ENCODE peak calls at places on chromosomes 7 and 10, in seven cellular contexts. One of them, this sample, is unnamed.

GRCh38 chr7:70405241-70405640 is 726.7 kb upstream of the GALNT17 start:
- DNase-seq in GM12865: no peak
- DNase-seq in GM10248: no peak
- DNase-seq in PC-9: no peak
- DNase-seq in left ventricle myocardium inferior: no peak
- DNase-seq in cardiac muscle cell: no peak
- DNase-seq in Calu3: no peak
- DNase-seq in this sample: no peak

GRCh38 chr7:90111-91063 is 102.0 kb upstream of the FAM20C start:
- DNase-seq in GM12865: no peak
- DNase-seq in GM10248: no peak
- DNase-seq in PC-9: no peak
- DNase-seq in left ventricle myocardium inferior: no peak
- DNase-seq in cardiac muscle cell: peak; percentile 83
- DNase-seq in Calu3: no peak
- DNase-seq in this sample: peak; percentile 39

GRCh38 chr7:107180378-107180777 is 11.6 kb downstream of the HBP1 start:
- DNase-seq in GM12865: peak; percentile 24
- DNase-seq in GM10248: no peak
- DNase-seq in PC-9: peak; percentile 57
- DNase-seq in left ventricle myocardium inferior: no peak
- DNase-seq in cardiac muscle cell: peak; percentile 91
- DNase-seq in Calu3: peak; percentile 12
- DNase-seq in this sample: peak; percentile 41

GRCh38 chr7:7505936-7506335 is 29.7 kb downstream of the COL28A1 start:
- DNase-seq in GM12865: no peak
- DNase-seq in GM10248: no peak
- DNase-seq in PC-9: no peak
- DNase-seq in left ventricle myocardium inferior: no peak
- DNase-seq in cardiac muscle cell: no peak
- DNase-seq in Calu3: no peak
- DNase-seq in this sample: no peak

GRCh38 chr7:2082357-2083038 is 150.2 kb downstream of the MAD1L1 start:
- DNase-seq in GM12865: no peak
- DNase-seq in GM10248: no peak
- DNase-seq in PC-9: no peak
- DNase-seq in left ventricle myocardium inferior: no peak
- DNase-seq in cardiac muscle cell: peak; percentile 81
- DNase-seq in Calu3: no peak
- DNase-seq in this sample: no peak

GRCh38 chr7:18958627-18959026 is 158.8 kb downstream of the TWIST1 start:
- DNase-seq in GM12865: no peak
- DNase-seq in GM10248: no peak
- DNase-seq in PC-9: no peak
- DNase-seq in left ventricle myocardium inferior: no peak
- DNase-seq in cardiac muscle cell: peak; percentile 35
- DNase-seq in Calu3: no peak
- DNase-seq in this sample: no peak

GRCh38 chr10:103125323-103126267 is 67.5 kb downstream of the NT5C2 start:
- DNase-seq in GM12865: peak; percentile 89
- DNase-seq in GM10248: peak; percentile 45
- DNase-seq in PC-9: no peak
- DNase-seq in left ventricle myocardium inferior: no peak
- DNase-seq in cardiac muscle cell: peak; percentile 71
- DNase-seq in Calu3: no peak
- DNase-seq in this sample: no peak

GRCh38 chr7:126778101-126778500 is 474.6 kb downstream of the GRM8 start:
- DNase-seq in GM12865: no peak
- DNase-seq in GM10248: no peak
- DNase-seq in PC-9: no peak
- DNase-seq in left ventricle myocardium inferior: no peak
- DNase-seq in cardiac muscle cell: no peak
- DNase-seq in Calu3: no peak
- DNase-seq in this sample: no peak

GRCh38 chr7:32336726-32337125 is 153.5 kb downstream of the LSM5 start:
- DNase-seq in GM12865: no peak
- DNase-seq in GM10248: no peak
- DNase-seq in PC-9: no peak
- DNase-seq in left ventricle myocardium inferior: no peak
- DNase-seq in cardiac muscle cell: no peak
- DNase-seq in Calu3: no peak
- DNase-seq in this sample: no peak

GRCh38 chr7:41045556-41046123 is 657.2 kb downstream of the INHBA start:
- DNase-seq in GM12865: peak; percentile 18
- DNase-seq in GM10248: no peak
- DNase-seq in PC-9: peak; percentile 73
- DNase-seq in left ventricle myocardium inferior: no peak
- DNase-seq in cardiac muscle cell: no peak
- DNase-seq in Calu3: peak; percentile 86
- DNase-seq in this sample: no peak

GRCh38 chr10:29643785-29644501 is 9.2 kb upstream of the SVIL start:
- DNase-seq in GM12865: no peak
- DNase-seq in GM10248: no peak
- DNase-seq in PC-9: no peak
- DNase-seq in left ventricle myocardium inferior: peak; percentile 40
- DNase-seq in cardiac muscle cell: no peak
- DNase-seq in Calu3: no peak
- DNase-seq in this sample: no peak

GRCh38 chr10:91880310-91880709 is 29.0 kb downstream of the FGFBP3 start:
- DNase-seq in GM12865: no peak
- DNase-seq in GM10248: no peak
- DNase-seq in PC-9: peak; percentile 78
- DNase-seq in left ventricle myocardium inferior: no peak
- DNase-seq in cardiac muscle cell: no peak
- DNase-seq in Calu3: peak; percentile 24
- DNase-seq in this sample: peak; percentile 41

GRCh38 chr7:74627699-74628411 is 29.7 kb upstream of the GTF2I start:
- DNase-seq in GM12865: peak; percentile 48
- DNase-seq in GM10248: no peak
- DNase-seq in PC-9: no peak
- DNase-seq in left ventricle myocardium inferior: no peak
- DNase-seq in cardiac muscle cell: peak; percentile 64
- DNase-seq in Calu3: no peak
- DNase-seq in this sample: peak; percentile 74

GRCh38 chr10:73625004-73625883 is 16.0 kb downstream of the MYOZ1 start:
- DNase-seq in GM12865: no peak
- DNase-seq in GM10248: peak; percentile 25
- DNase-seq in PC-9: peak; percentile 88
- DNase-seq in left ventricle myocardium inferior: peak; percentile 30
- DNase-seq in cardiac muscle cell: peak; percentile 38
- DNase-seq in Calu3: peak; percentile 50
- DNase-seq in this sample: peak; percentile 76

GRCh38 chr10:69792361-69792760 is 9.3 kb upstream of the COL13A1 start:
- DNase-seq in GM12865: no peak
- DNase-seq in GM10248: no peak
- DNase-seq in PC-9: no peak
- DNase-seq in left ventricle myocardium inferior: no peak
- DNase-seq in cardiac muscle cell: no peak
- DNase-seq in Calu3: no peak
- DNase-seq in this sample: no peak

GRCh38 chr10:43904831-43905230 is 256.1 kb upstream of the ZNF32 start:
- DNase-seq in GM12865: no peak
- DNase-seq in GM10248: no peak
- DNase-seq in PC-9: no peak
- DNase-seq in left ventricle myocardium inferior: no peak
- DNase-seq in cardiac muscle cell: peak; percentile 47
- DNase-seq in Calu3: no peak
- DNase-seq in this sample: no peak

GRCh38 chr10:124699471-124700292 is 44.5 kb downstream of the FAM53B start:
- DNase-seq in GM12865: no peak
- DNase-seq in GM10248: no peak
- DNase-seq in PC-9: no peak
- DNase-seq in left ventricle myocardium inferior: peak; percentile 69
- DNase-seq in cardiac muscle cell: no peak
- DNase-seq in Calu3: no peak
- DNase-seq in this sample: no peak

GRCh38 chr10:29254123-29255046 is 34.5 kb upstream of the LYZL1 start:
- DNase-seq in GM12865: peak; percentile 60
- DNase-seq in GM10248: no peak
- DNase-seq in PC-9: peak; percentile 72
- DNase-seq in left ventricle myocardium inferior: no peak
- DNase-seq in cardiac muscle cell: peak; percentile 89
- DNase-seq in Calu3: no peak
- DNase-seq in this sample: peak; percentile 95

GRCh38 chr10:69867699-69868558 is 66.2 kb downstream of the COL13A1 start:
- DNase-seq in GM12865: no peak
- DNase-seq in GM10248: no peak
- DNase-seq in PC-9: no peak
- DNase-seq in left ventricle myocardium inferior: no peak
- DNase-seq in cardiac muscle cell: no peak
- DNase-seq in Calu3: no peak
- DNase-seq in this sample: no peak

GRCh38 chr7:137313196-137313595 is 30.3 kb downstream of the PTN start:
- DNase-seq in GM12865: no peak
- DNase-seq in GM10248: no peak
- DNase-seq in PC-9: no peak
- DNase-seq in left ventricle myocardium inferior: no peak
- DNase-seq in cardiac muscle cell: no peak
- DNase-seq in Calu3: no peak
- DNase-seq in this sample: no peak

GRCh38 chr7:90222811-90223725 is 11.5 kb downstream of the STEAP2 start:
- DNase-seq in GM12865: no peak
- DNase-seq in GM10248: no peak
- DNase-seq in PC-9: no peak
- DNase-seq in left ventricle myocardium inferior: peak; percentile 18
- DNase-seq in cardiac muscle cell: peak; percentile 28
- DNase-seq in Calu3: no peak
- DNase-seq in this sample: no peak

GRCh38 chr10:9262770-9263169 is 1208.3 kb downstream of the GATA3 start:
- DNase-seq in GM12865: no peak
- DNase-seq in GM10248: no peak
- DNase-seq in PC-9: peak; percentile 81
- DNase-seq in left ventricle myocardium inferior: no peak
- DNase-seq in cardiac muscle cell: no peak
- DNase-seq in Calu3: peak; percentile 19
- DNase-seq in this sample: no peak

GRCh38 chr7:139482662-139483466 is 609 bp downstream of the KLRG2 start:
- DNase-seq in GM12865: peak; percentile 8
- DNase-seq in GM10248: no peak
- DNase-seq in PC-9: no peak
- DNase-seq in left ventricle myocardium inferior: no peak
- DNase-seq in cardiac muscle cell: peak; percentile 42
- DNase-seq in Calu3: peak; percentile 50
- DNase-seq in this sample: peak; percentile 55

GRCh38 chr10:62584216-62584615 is 210.0 kb downstream of the ZNF365 start:
- DNase-seq in GM12865: peak; percentile 32
- DNase-seq in GM10248: no peak
- DNase-seq in PC-9: no peak
- DNase-seq in left ventricle myocardium inferior: no peak
- DNase-seq in cardiac muscle cell: peak; percentile 96
- DNase-seq in Calu3: no peak
- DNase-seq in this sample: peak; percentile 28

GRCh38 chr10:58107506-58107905 is 160.2 kb downstream of the IPMK start:
- DNase-seq in GM12865: no peak
- DNase-seq in GM10248: no peak
- DNase-seq in PC-9: no peak
- DNase-seq in left ventricle myocardium inferior: no peak
- DNase-seq in cardiac muscle cell: peak; percentile 5
- DNase-seq in Calu3: no peak
- DNase-seq in this sample: no peak

GRCh38 chr7:139370301-139370942 is 10.7 kb downstream of the LUC7L2 start:
- DNase-seq in GM12865: no peak
- DNase-seq in GM10248: no peak
- DNase-seq in PC-9: peak; percentile 9
- DNase-seq in left ventricle myocardium inferior: no peak
- DNase-seq in cardiac muscle cell: no peak
- DNase-seq in Calu3: no peak
- DNase-seq in this sample: no peak

GRCh38 chr7:50588937-50589336 is 23.7 kb upstream of the DDC start:
- DNase-seq in GM12865: no peak
- DNase-seq in GM10248: no peak
- DNase-seq in PC-9: no peak
- DNase-seq in left ventricle myocardium inferior: no peak
- DNase-seq in cardiac muscle cell: no peak
- DNase-seq in Calu3: no peak
- DNase-seq in this sample: peak; percentile 40
- TF ChIP-seq CTCF in GM12865: no peak
- TF ChIP-seq CTCF in GM10248: no peak
- TF ChIP-seq CTCF in PC-9: no peak
- TF ChIP-seq CTCF in left ventricle myocardium inferior: no peak
- TF ChIP-seq CTCF in cardiac muscle cell: peak; percentile 20
- TF ChIP-seq CTCF in Calu3: peak; percentile 40
- TF ChIP-seq CTCF in this sample: peak; percentile 28

GRCh38 chr7:11341285-11341944 is 367.7 kb downstream of the PHF14 start:
- DNase-seq in GM12865: peak; percentile 48
- DNase-seq in GM10248: no peak
- DNase-seq in PC-9: no peak
- DNase-seq in left ventricle myocardium inferior: no peak
- DNase-seq in cardiac muscle cell: peak; percentile 64
- DNase-seq in Calu3: peak; percentile 23
- DNase-seq in this sample: peak; percentile 28
- TF ChIP-seq CTCF in GM12865: peak; percentile 45
- TF ChIP-seq CTCF in GM10248: peak; percentile 64
- TF ChIP-seq CTCF in PC-9: peak; percentile 47
- TF ChIP-seq CTCF in left ventricle myocardium inferior: peak; percentile 54
- TF ChIP-seq CTCF in cardiac muscle cell: peak; percentile 47
- TF ChIP-seq CTCF in Calu3: no peak
- TF ChIP-seq CTCF in this sample: no peak

DNA sequence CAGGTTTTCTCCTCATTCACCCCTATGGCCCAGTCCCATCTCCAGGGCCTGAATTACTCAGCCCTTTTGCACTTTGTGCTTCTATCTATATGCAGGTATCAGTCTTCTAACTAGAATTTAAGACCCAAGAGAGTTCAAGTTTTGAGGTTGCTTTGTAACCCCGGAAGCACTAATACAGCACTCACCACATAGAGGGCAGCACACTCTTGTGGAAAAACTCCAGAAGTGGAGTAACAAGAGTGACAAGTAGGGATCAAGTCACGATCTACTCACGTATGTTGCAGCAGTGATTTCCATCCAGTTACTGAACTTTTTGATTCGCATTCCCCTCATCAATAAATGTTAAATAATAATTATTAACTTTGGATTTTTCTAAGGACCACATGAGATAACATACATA is 151.0 kb downstream of the CHCHD3 start:
- DNase-seq in GM12865: peak; percentile 20
- DNase-seq in GM10248: no peak
- DNase-seq in PC-9: no peak
- DNase-seq in left ventricle myocardium inferior: no peak
- DNase-seq in cardiac muscle cell: no peak
- DNase-seq in Calu3: no peak
- DNase-seq in this sample: peak; percentile 46
- TF ChIP-seq CTCF in GM12865: peak; percentile 4
- TF ChIP-seq CTCF in GM10248: peak; percentile 24
- TF ChIP-seq CTCF in PC-9: no peak
- TF ChIP-seq CTCF in left ventricle myocardium inferior: peak; percentile 29
- TF ChIP-seq CTCF in cardiac muscle cell: peak; percentile 14
- TF ChIP-seq CTCF in Calu3: no peak
- TF ChIP-seq CTCF in this sample: peak; percentile 14

DNA sequence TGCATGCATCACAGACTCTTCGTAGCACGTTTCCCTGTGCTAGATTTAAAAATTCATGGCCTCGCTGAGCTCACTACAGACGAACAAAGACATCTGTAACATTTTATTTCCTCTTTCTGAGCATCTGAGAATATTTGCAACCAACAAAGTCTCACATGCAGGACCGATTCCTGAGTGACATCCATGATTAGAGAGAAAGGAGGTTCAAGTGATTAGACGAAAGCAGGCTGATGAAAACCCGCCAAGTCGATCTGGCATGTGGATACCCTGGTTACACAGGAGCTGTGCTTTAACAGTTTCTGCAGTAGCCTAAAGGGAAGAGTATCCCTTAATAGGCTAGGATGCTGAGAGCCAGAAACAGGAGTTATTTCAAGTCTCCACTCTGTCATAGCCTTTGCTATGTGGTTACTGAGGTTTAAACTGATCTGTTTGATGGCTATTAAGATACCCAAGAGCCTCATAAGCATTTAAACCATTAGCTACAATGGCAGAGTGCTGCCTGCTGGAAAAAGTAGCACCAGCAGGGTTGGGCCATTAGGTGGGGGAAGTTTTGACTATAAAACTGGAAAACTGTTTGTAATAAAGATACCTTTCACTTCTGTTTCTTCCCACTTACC is 82.4 kb downstream of the PRKCQ start:
- DNase-seq in GM12865: no peak
- DNase-seq in GM10248: no peak
- DNase-seq in PC-9: no peak
- DNase-seq in left ventricle myocardium inferior: no peak
- DNase-seq in cardiac muscle cell: no peak
- DNase-seq in Calu3: no peak
- DNase-seq in this sample: no peak
- TF ChIP-seq CTCF in GM12865: no peak
- TF ChIP-seq CTCF in GM10248: no peak
- TF ChIP-seq CTCF in PC-9: no peak
- TF ChIP-seq CTCF in left ventricle myocardium inferior: no peak
- TF ChIP-seq CTCF in cardiac muscle cell: no peak
- TF ChIP-seq CTCF in Calu3: no peak
- TF ChIP-seq CTCF in this sample: no peak

This sample was measured in NB4.